ENCODE peak calls at places on chromosomes 1 and 21, in five cellular contexts. N is cardiac septum, O is memory B cell, Y is mucosa of gallbladder, K is GM03348. Z is an unnamed sample.

GRCh38 chr21:43369124-43369523 is 57.8 kb downstream of the SIK1 start:
- DNase-seq in O (no peak), N (no peak), Y (no peak), K (peak), Z (peak)

GRCh38 chr21:17461014-17461413 is 51.8 kb upstream of the CXADR start:
- DNase-seq in O (no peak), N (no peak), K (peak), Y (peak), Z (peak)

GRCh38 chr1:94332952-94333351 is 85.2 kb upstream of the ABCD3 start:
- DNase-seq in K (no peak), N (no peak), O (no peak), Y (no peak), Z (no peak)

GRCh38 chr1:157596384-157596783 is 1.5 kb downstream of the FCRL4 start:
- DNase-seq in O (no peak), Y (no peak), K (no peak), N (no peak), Z (no peak)

GRCh38 chr1:109115685-109116084 is 1.8 kb downstream of the ELAPOR1 start:
- DNase-seq in O (no peak), K (no peak), Y (no peak), N (no peak), Z (no peak)

GRCh38 chr1:119964673-119965363 is 68.5 kb upstream of the ADAM30 start:
- DNase-seq in K (peak), O (no peak), N (no peak), Y (no peak), Z (no peak)

GRCh38 chr1:59990470-59990869 is 63.9 kb upstream of the CYP2J2 start:
- DNase-seq in N (no peak), Y (no peak), K (no peak), O (no peak), Z (no peak)

GRCh38 chr1:169271094-169271493 is 96.5 kb downstream of the NME7 start:
- DNase-seq in Y (no peak), K (peak), N (no peak), O (no peak), Z (no peak)

GRCh38 chr1:222307621-222308020 is 240.3 kb downstream of the HHIPL2 start:
- DNase-seq in Y (no peak), O (no peak), N (no peak), K (no peak), Z (no peak)

GRCh38 chr1:207428783-207429182 is 25.3 kb upstream of the CR2 start:
- DNase-seq in N (no peak), Y (no peak), O (no peak), K (no peak), Z (no peak)

GRCh38 chr1:219529116-219529515 is 83.8 kb downstream of the ZC3H11B start:
- DNase-seq in Y (no peak), N (no peak), K (no peak), O (no peak), Z (no peak)

GRCh38 chr1:115230281-115230680 is 107.8 kb downstream of the NGF start:
- DNase-seq in N (no peak), Y (no peak), K (no peak), O (no peak), Z (no peak)

GRCh38 chr1:224923726-224924125 is 5.7 kb upstream of the DNAH14 start:
- DNase-seq in K (no peak), O (no peak), Y (no peak), N (no peak), Z (no peak)

GRCh38 chr1:84156210-84156621 is 12.1 kb downstream of the PRKACB start:
- DNase-seq in N (no peak), Y (no peak), O (no peak), K (peak), Z (no peak)

GRCh38 chr1:162873671-162874666 is 13.0 kb upstream of the CCDC190 start:
- DNase-seq in N (no peak), O (no peak), Y (no peak), K (peak), Z (no peak)

GRCh38 chr1:67535474-67535873 is 105.3 kb upstream of the SERBP1 start:
- DNase-seq in N (peak), K (peak), Y (peak), O (peak), Z (peak)

GRCh38 chr1:30809514-30810263 is 52.1 kb upstream of the LAPTM5 start:
- DNase-seq in K (peak), Y (no peak), N (no peak), O (no peak), Z (peak)

GRCh38 chr1:101200513-101200912 is 36.3 kb upstream of the S1PR1 start:
- DNase-seq in K (peak), Y (no peak), N (no peak), O (no peak), Z (peak)

GRCh38 chr1:229410692-229411433 is 23.0 kb downstream of the ACTA1 start:
- DNase-seq in K (peak), O (no peak), Y (peak), N (peak), Z (peak)

GRCh38 chr1:43616383-43616782 is 33.6 kb upstream of the KDM4A start:
- DNase-seq in K (no peak), O (no peak), N (no peak), Y (no peak), Z (no peak)

GRCh38 chr21:35648512-35648911 is 411.8 kb downstream of the SETD4 start:
- DNase-seq in K (no peak), O (no peak), Y (no peak), N (no peak), Z (no peak)

GRCh38 chr1:201791051-201791774 is 37.7 kb upstream of the IPO9 start:
- DNase-seq in Y (peak), K (no peak), N (no peak), O (no peak), Z (no peak)

GRCh38 chr1:38670544-38671122 is 188.9 kb downstream of the RRAGC start:
- DNase-seq in Y (no peak), O (no peak), N (peak), K (no peak), Z (no peak)

GRCh38 chr1:181335631-181336030 is 147.7 kb upstream of the CACNA1E start:
- DNase-seq in K (no peak), N (peak), O (no peak), Y (no peak), Z (no peak)

GRCh38 chr1:181918893-181919728 is 142.4 kb downstream of the ZNF648 start:
- DNase-seq in K (no peak), Y (no peak), N (no peak), O (no peak), Z (no peak)

GRCh38 chr1:203342192-203342940 is 8.6 kb downstream of the FMOD start:
- DNase-seq in O (peak), Y (peak), K (peak), N (no peak), Z (peak)

GRCh38 chr1:82269466-82269865 is 468.7 kb downstream of the ADGRL2 start:
- DNase-seq in O (no peak), Y (no peak), K (peak), N (no peak), Z (peak)